ENCODE peak calls at places on chromosome 14, in six cellular contexts. P is A549, Z is endothelial cell of umbilical vein, J is HepG2, M is K562, X is GM12878. S is an unnamed sample.
A peak's percentile ranks its signal among the peaks of the same experiment; 100 is the strongest.

GRCh38 chr14:49882826-49883694 is 9.8 kb upstream of the ARF6 start:
- DNase-seq in M (no peak), J (no peak), Z (no peak), X (no peak), P (no peak), S (peak; percentile 57)

GRCh38 chr14:87805315-87805723 is 187.7 kb downstream of the GALC start:
- DNase-seq in P (peak; percentile 16), X (no peak), Z (no peak), J (peak; percentile 9), M (peak; percentile 43), S (peak; percentile 47)

GRCh38 chr14:89477391-89477790 is 60.4 kb upstream of the FOXN3 start:
- DNase-seq in Z (no peak), X (no peak), P (no peak), M (no peak), J (no peak), S (no peak)

GRCh38 chr14:56331815-56332214 is 213.6 kb downstream of the PELI2 start:
- DNase-seq in X (no peak), P (no peak), Z (no peak), M (no peak), J (no peak), S (no peak)

GRCh38 chr14:29558516-29558915 is 369.1 kb downstream of the PRKD1 start:
- DNase-seq in M (no peak), Z (no peak), X (no peak), J (no peak), P (no peak), S (no peak)

GRCh38 chr14:101179691-101180211 is 276.2 kb upstream of the RTL1 start:
- DNase-seq in P (no peak), X (no peak), Z (no peak), J (no peak), M (no peak), S (no peak)

GRCh38 chr14:65423986-65424385 is 11.5 kb downstream of the FUT8 start:
- DNase-seq in M (no peak), P (no peak), X (no peak), J (no peak), Z (no peak), S (no peak)

GRCh38 chr14:52553002-52553670 is 500 bp downstream of the GPR137C start:
- DNase-seq in P (no peak), J (no peak), X (no peak), M (peak; percentile 62), Z (peak; percentile 17), S (peak; percentile 58)

GRCh38 chr14:102922490-102923200 is at the start of gene AMN:
- DNase-seq in Z (no peak), M (peak; percentile 66), X (no peak), J (peak; percentile 64), P (peak; percentile 40), S (peak; percentile 41)

GRCh38 chr14:91119556-91120311 is 5.9 kb downstream of the DGLUCY start:
- DNase-seq in X (no peak), Z (peak; percentile 41), J (no peak), M (no peak), P (no peak), S (peak; percentile 19)

GRCh38 chr14:70601162-70601561 is 707 bp upstream of the MED6 start:
- DNase-seq in X (no peak), J (no peak), M (no peak), Z (no peak), P (no peak), S (no peak)

GRCh38 chr14:44309336-44309735 is 197.7 kb downstream of the FSCB start:
- DNase-seq in J (no peak), Z (no peak), X (no peak), P (no peak), M (no peak), S (no peak)

GRCh38 chr14:68317239-68317638 is 475.6 kb downstream of the ZFP36L1 start:
- DNase-seq in Z (no peak), P (no peak), M (no peak), X (no peak), J (no peak), S (no peak)

GRCh38 chr14:89617471-89618291 is 200.6 kb upstream of the FOXN3 start:
- DNase-seq in X (no peak), P (no peak), Z (peak; percentile 70), M (no peak), J (peak; percentile 12), S (no peak)

GRCh38 chr14:101887219-101887618 is 77.2 kb upstream of the DYNC1H1 start:
- DNase-seq in J (no peak), M (no peak), X (no peak), P (no peak), Z (no peak), S (no peak)

GRCh38 chr14:37036669-37037341 is 135.6 kb downstream of the SLC25A21 start:
- DNase-seq in J (peak; percentile 33), Z (peak; percentile 63), M (no peak), P (no peak), X (no peak), S (peak; percentile 32)

GRCh38 chr14:102688290-102688689 is 89.0 kb upstream of the TRAF3 start:
- DNase-seq in Z (no peak), P (no peak), J (no peak), M (no peak), X (no peak), S (peak; percentile 71)

GRCh38 chr14:104049576-104050240 is 35.8 kb upstream of the ASPG start:
- DNase-seq in M (no peak), X (no peak), J (no peak), P (no peak), Z (no peak), S (no peak)

GRCh38 chr14:70186826-70187483 is 1.8 kb downstream of the SLC8A3 start:
- DNase-seq in J (no peak), Z (peak; percentile 19), M (no peak), X (no peak), P (no peak), S (peak; percentile 12)

GRCh38 chr14:83425138-83425537 is 1891.5 kb upstream of the SEL1L start:
- DNase-seq in J (no peak), Z (no peak), M (no peak), P (no peak), X (no peak), S (no peak)

GRCh38 chr14:24312736-24313507 is 1.6 kb downstream of the LTB4R start:
- DNase-seq in J (no peak), M (no peak), P (no peak), X (no peak), Z (peak; percentile 78), S (peak; percentile 74)

GRCh38 chr14:95500201-95500681 is 16.2 kb downstream of the SYNE3 start:
- DNase-seq in Z (no peak), M (no peak), X (no peak), J (peak; percentile 26), P (no peak), S (no peak)

GRCh38 chr14:89625988-89626806 is 209.2 kb upstream of the FOXN3 start:
- DNase-seq in X (no peak), J (no peak), Z (no peak), M (no peak), P (no peak), S (peak; percentile 32)

DNA sequence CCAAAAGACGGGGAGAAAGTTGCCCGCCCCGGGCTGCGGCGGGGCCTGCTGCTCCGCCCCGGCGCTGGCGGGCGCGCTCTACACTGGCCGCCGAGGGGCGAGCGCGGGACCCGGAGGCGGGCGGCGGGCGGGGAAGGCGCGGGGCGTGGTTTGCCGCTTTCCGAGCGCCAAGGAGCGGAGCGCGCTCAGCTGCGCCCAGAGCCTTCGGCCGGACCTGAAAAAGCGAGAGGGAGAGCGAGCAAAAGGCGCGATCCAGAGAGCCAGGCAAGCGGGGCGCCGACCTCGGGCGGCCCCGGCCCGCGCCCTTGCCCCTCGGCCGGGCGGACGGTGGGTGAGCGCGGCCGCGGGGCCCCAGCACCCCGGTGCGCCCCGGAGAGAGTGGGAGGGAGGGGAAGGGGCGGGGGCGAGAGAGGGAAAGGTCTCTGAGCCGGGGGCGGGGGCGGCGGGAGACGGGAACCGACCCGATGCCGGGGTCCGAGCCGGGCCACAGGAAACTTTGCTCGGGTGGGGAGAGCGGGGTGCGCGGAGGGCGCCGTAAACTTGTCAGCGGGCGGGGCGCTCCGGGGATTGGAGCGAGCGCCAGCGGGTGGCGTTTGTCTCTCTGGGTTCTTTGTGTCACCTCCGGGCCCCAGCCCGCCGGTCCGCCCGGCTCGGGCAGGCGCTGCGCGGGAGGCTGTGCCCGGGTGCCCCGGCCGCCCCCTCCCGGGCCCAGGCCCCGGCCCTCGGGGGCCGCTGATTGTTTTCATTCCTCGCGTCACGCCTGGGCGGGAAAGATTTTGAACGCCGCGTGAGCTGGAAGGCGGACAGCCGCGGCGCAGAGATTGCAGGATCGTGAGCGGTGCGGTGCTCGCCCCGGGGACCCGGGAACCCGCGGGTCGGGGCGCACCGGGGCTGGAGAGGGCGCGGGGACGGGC is at the start of gene SYNE2:
- DNase-seq in P (peak; percentile 82), J (peak; percentile 38), M (peak; percentile 57), X (no peak), Z (peak; percentile 78), S (peak; percentile 59)
- TF ChIP-seq POLR2A in P (peak; percentile 49), J (peak; percentile 49), M (no peak), X (peak; percentile 74), Z (peak; percentile 14), S (no peak)

DNA sequence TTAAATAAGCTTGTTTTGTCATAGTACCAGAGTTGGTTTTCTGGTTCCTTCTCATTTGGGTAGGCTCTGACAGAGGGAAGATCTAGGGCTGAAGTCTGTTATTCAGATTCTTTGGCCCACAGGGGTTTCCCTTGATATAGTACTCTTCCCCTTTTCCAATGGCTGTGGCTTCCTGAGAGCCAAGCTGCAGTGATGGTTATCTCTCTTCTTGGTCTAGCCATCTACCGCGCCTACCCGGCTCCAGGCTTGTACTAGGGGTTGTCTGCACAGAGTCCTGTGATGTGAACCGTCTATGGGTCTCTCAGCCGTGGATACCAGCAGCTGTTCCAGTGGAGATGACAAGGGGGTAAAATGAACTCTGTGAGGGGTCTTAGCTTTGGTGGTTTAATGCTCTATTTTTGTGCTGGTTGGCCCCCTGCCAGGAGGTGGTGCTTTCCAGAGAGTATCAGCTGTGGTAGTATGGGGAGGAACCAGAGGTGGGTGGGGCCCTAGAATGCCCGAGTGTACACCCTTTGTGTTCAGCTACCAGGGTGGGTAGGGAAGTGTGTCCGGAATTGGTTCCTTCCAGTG is 209.7 kb downstream of the GPHN start:
- DNase-seq in M (no peak), Z (no peak), J (no peak), X (no peak), P (no peak), S (peak; percentile 3)
- TF ChIP-seq MYC in M (no peak), Z (no peak), J (no peak), X (no peak), P (no peak), S (no peak)

DNA sequence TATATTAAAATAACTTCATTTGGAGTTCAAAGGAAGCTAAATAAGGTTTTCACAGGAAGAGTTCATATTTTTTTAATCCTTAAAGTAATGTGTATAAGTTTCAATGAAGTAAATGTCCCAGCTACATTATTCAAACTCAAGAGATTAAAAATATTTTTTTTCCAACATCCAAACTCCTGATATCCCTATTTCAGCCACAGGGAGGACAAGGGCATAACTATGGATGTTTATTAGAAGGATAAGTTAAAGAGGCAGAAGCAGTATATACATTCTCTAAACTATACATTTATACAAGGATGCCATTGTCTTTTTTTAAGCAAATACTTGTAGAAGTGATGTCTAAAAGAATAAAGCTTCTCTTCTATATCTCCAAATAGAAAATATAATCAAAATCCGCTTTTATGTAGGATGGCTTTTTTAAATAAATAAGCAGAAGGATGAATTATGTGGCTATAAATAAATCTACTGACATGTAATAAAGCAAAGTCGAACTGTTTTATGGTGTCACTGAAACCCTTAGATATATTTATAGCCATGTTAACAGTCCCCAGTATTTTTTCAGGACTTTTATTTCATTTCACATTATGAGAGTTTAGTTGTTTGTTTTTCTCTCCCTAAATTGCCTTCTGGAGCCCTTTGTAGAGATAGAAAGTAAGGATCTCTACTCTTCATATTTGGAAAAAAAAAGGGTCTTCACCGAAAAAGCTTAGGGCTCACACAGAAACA is 936.5 kb downstream of the DIO2 start:
- DNase-seq in X (no peak), P (no peak), Z (no peak), M (no peak), J (no peak), S (no peak)
- TF ChIP-seq CTCF in X (no peak), P (no peak), Z (no peak), M (no peak), J (no peak), S (no peak)

GRCh38 chr14:75277000-75277795 is 1.4 kb upstream of the FOS start:
- DNase-seq in Z (peak; percentile 96), M (peak; percentile 86), J (peak; percentile 66), P (peak; percentile 85), X (no peak), S (peak; percentile 85)
- TF ChIP-seq POLR2A in Z (no peak), M (no peak), J (no peak), P (no peak), X (no peak), S (no peak)